ENCODE peak calls at places on chromosomes 13 and 19, in seven cellular contexts. One of them, this sample, is unnamed.

GRCh38 chr13:27617801-27618411 is 2.4 kb downstream of the LNX2 start:
- DNase-seq in tibial nerve: no peak
- DNase-seq in cardiac fibroblast: no peak
- DNase-seq in naive thymus-derived CD4-positive, alpha-beta T cell: no peak
- DNase-seq in IMR-90: no peak
- DNase-seq in bronchial epithelial cell: peak
- DNase-seq in MG63: no peak
- DNase-seq in this sample: no peak

GRCh38 chr19:23420824-23421223 is 25.6 kb upstream of the ZNF91 start:
- DNase-seq in cardiac fibroblast: no peak
- DNase-seq in MG63: no peak
- DNase-seq in bronchial epithelial cell: no peak
- DNase-seq in tibial nerve: no peak
- DNase-seq in naive thymus-derived CD4-positive, alpha-beta T cell: no peak
- DNase-seq in IMR-90: no peak
- DNase-seq in this sample: no peak

GRCh38 chr19:4052993-4053422 is 13.7 kb downstream of the ZBTB7A start:
- DNase-seq in tibial nerve: no peak
- DNase-seq in bronchial epithelial cell: no peak
- DNase-seq in MG63: no peak
- DNase-seq in naive thymus-derived CD4-positive, alpha-beta T cell: no peak
- DNase-seq in IMR-90: no peak
- DNase-seq in cardiac fibroblast: peak
- DNase-seq in this sample: peak

GRCh38 chr19:32748497-32748896 is 28.9 kb downstream of the TDRD12 start:
- DNase-seq in cardiac fibroblast: no peak
- DNase-seq in bronchial epithelial cell: no peak
- DNase-seq in naive thymus-derived CD4-positive, alpha-beta T cell: peak
- DNase-seq in tibial nerve: no peak
- DNase-seq in IMR-90: no peak
- DNase-seq in MG63: no peak
- DNase-seq in this sample: no peak

GRCh38 chr19:51901860-51902259 is 3.0 kb downstream of the ZNF649 start:
- DNase-seq in MG63: no peak
- DNase-seq in bronchial epithelial cell: no peak
- DNase-seq in IMR-90: no peak
- DNase-seq in cardiac fibroblast: no peak
- DNase-seq in tibial nerve: no peak
- DNase-seq in naive thymus-derived CD4-positive, alpha-beta T cell: no peak
- DNase-seq in this sample: no peak

GRCh38 chr19:41799444-41800000 is 3.1 kb downstream of the CEACAM3 start:
- DNase-seq in MG63: no peak
- DNase-seq in naive thymus-derived CD4-positive, alpha-beta T cell: no peak
- DNase-seq in IMR-90: no peak
- DNase-seq in tibial nerve: no peak
- DNase-seq in cardiac fibroblast: no peak
- DNase-seq in bronchial epithelial cell: peak
- DNase-seq in this sample: no peak

GRCh38 chr13:40168425-40169155 is 497.9 kb downstream of the FOXO1 start:
- DNase-seq in tibial nerve: no peak
- DNase-seq in cardiac fibroblast: no peak
- DNase-seq in MG63: no peak
- DNase-seq in bronchial epithelial cell: no peak
- DNase-seq in IMR-90: no peak
- DNase-seq in naive thymus-derived CD4-positive, alpha-beta T cell: no peak
- DNase-seq in this sample: no peak

GRCh38 chr13:25227690-25228089 is 55.6 kb upstream of the AMER2 start:
- DNase-seq in naive thymus-derived CD4-positive, alpha-beta T cell: no peak
- DNase-seq in bronchial epithelial cell: no peak
- DNase-seq in cardiac fibroblast: no peak
- DNase-seq in tibial nerve: no peak
- DNase-seq in IMR-90: no peak
- DNase-seq in MG63: no peak
- DNase-seq in this sample: no peak

GRCh38 chr19:30338878-30339623 is 33.1 kb upstream of the ZNF536 start:
- DNase-seq in cardiac fibroblast: no peak
- DNase-seq in MG63: no peak
- DNase-seq in tibial nerve: no peak
- DNase-seq in naive thymus-derived CD4-positive, alpha-beta T cell: no peak
- DNase-seq in bronchial epithelial cell: no peak
- DNase-seq in IMR-90: no peak
- DNase-seq in this sample: no peak

GRCh38 chr13:102948006-102948405 is 102.2 kb downstream of the ERCC5 start:
- DNase-seq in cardiac fibroblast: peak
- DNase-seq in tibial nerve: peak
- DNase-seq in IMR-90: no peak
- DNase-seq in bronchial epithelial cell: no peak
- DNase-seq in MG63: no peak
- DNase-seq in naive thymus-derived CD4-positive, alpha-beta T cell: no peak
- DNase-seq in this sample: peak

GRCh38 chr19:33285441-33285927 is 16.9 kb downstream of the CEBPA start:
- DNase-seq in bronchial epithelial cell: no peak
- DNase-seq in MG63: no peak
- DNase-seq in tibial nerve: no peak
- DNase-seq in cardiac fibroblast: no peak
- DNase-seq in naive thymus-derived CD4-positive, alpha-beta T cell: no peak
- DNase-seq in IMR-90: no peak
- DNase-seq in this sample: no peak

GRCh38 chr19:19482785-19483625 is 32.3 kb downstream of the TSSK6 start:
- DNase-seq in naive thymus-derived CD4-positive, alpha-beta T cell: no peak
- DNase-seq in cardiac fibroblast: no peak
- DNase-seq in IMR-90: peak
- DNase-seq in MG63: no peak
- DNase-seq in bronchial epithelial cell: no peak
- DNase-seq in tibial nerve: no peak
- DNase-seq in this sample: no peak

GRCh38 chr19:36009633-36010379 is 1.2 kb upstream of the SYNE4 start:
- DNase-seq in IMR-90: no peak
- DNase-seq in tibial nerve: no peak
- DNase-seq in cardiac fibroblast: no peak
- DNase-seq in MG63: no peak
- DNase-seq in naive thymus-derived CD4-positive, alpha-beta T cell: no peak
- DNase-seq in bronchial epithelial cell: no peak
- DNase-seq in this sample: no peak
- H3K4me3 ChIP-seq in IMR-90: peak
- H3K4me3 ChIP-seq in tibial nerve: peak
- H3K4me3 ChIP-seq in cardiac fibroblast: peak
- H3K4me3 ChIP-seq in MG63: peak
- H3K4me3 ChIP-seq in naive thymus-derived CD4-positive, alpha-beta T cell: peak
- H3K4me3 ChIP-seq in bronchial epithelial cell: peak
- H3K4me3 ChIP-seq in this sample: peak

DNA sequence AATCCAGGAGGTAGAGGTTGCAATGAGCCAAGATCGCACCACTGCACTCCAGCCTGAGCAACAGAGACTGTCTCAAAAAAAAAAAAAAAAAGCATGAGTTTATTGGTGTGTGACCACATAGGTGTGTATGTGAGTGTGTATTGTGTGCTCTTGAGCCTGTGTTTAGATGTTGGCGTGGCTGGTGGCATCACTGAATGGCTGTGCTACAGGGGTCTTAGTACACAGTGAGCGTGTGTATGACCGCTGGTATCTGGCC is 2.5 kb downstream of the SLC1A5 start:
- DNase-seq in tibial nerve: no peak
- DNase-seq in cardiac fibroblast: no peak
- DNase-seq in MG63: no peak
- DNase-seq in naive thymus-derived CD4-positive, alpha-beta T cell: no peak
- DNase-seq in bronchial epithelial cell: no peak
- DNase-seq in IMR-90: no peak
- DNase-seq in this sample: no peak
- H3K4me3 ChIP-seq in tibial nerve: peak
- H3K4me3 ChIP-seq in cardiac fibroblast: peak
- H3K4me3 ChIP-seq in MG63: peak
- H3K4me3 ChIP-seq in naive thymus-derived CD4-positive, alpha-beta T cell: peak
- H3K4me3 ChIP-seq in bronchial epithelial cell: peak
- H3K4me3 ChIP-seq in IMR-90: peak
- H3K4me3 ChIP-seq in this sample: peak

GRCh38 chr19:1908364-1908678 is 3.1 kb downstream of the ADAT3 start:
- DNase-seq in naive thymus-derived CD4-positive, alpha-beta T cell: no peak
- DNase-seq in bronchial epithelial cell: no peak
- DNase-seq in tibial nerve: no peak
- DNase-seq in cardiac fibroblast: no peak
- DNase-seq in MG63: no peak
- DNase-seq in IMR-90: no peak
- DNase-seq in this sample: no peak
- H3K4me3 ChIP-seq in naive thymus-derived CD4-positive, alpha-beta T cell: no peak
- H3K4me3 ChIP-seq in bronchial epithelial cell: peak
- H3K4me3 ChIP-seq in tibial nerve: no peak
- H3K4me3 ChIP-seq in cardiac fibroblast: no peak
- H3K4me3 ChIP-seq in MG63: no peak
- H3K4me3 ChIP-seq in IMR-90: no peak
- H3K4me3 ChIP-seq in this sample: no peak

GRCh38 chr19:39582442-39582841 is 19.9 kb upstream of the LGALS13 start:
- DNase-seq in MG63: no peak
- DNase-seq in bronchial epithelial cell: no peak
- DNase-seq in cardiac fibroblast: no peak
- DNase-seq in tibial nerve: no peak
- DNase-seq in IMR-90: no peak
- DNase-seq in naive thymus-derived CD4-positive, alpha-beta T cell: no peak
- DNase-seq in this sample: no peak

GRCh38 chr19:39588066-39588465 is 14.3 kb upstream of the LGALS13 start:
- DNase-seq in bronchial epithelial cell: peak
- DNase-seq in IMR-90: no peak
- DNase-seq in naive thymus-derived CD4-positive, alpha-beta T cell: no peak
- DNase-seq in tibial nerve: no peak
- DNase-seq in cardiac fibroblast: no peak
- DNase-seq in MG63: no peak
- DNase-seq in this sample: no peak

GRCh38 chr19:39587496-39587895 is 14.8 kb upstream of the LGALS13 start:
- DNase-seq in MG63: no peak
- DNase-seq in naive thymus-derived CD4-positive, alpha-beta T cell: no peak
- DNase-seq in tibial nerve: no peak
- DNase-seq in IMR-90: no peak
- DNase-seq in cardiac fibroblast: no peak
- DNase-seq in bronchial epithelial cell: peak
- DNase-seq in this sample: no peak

DNA sequence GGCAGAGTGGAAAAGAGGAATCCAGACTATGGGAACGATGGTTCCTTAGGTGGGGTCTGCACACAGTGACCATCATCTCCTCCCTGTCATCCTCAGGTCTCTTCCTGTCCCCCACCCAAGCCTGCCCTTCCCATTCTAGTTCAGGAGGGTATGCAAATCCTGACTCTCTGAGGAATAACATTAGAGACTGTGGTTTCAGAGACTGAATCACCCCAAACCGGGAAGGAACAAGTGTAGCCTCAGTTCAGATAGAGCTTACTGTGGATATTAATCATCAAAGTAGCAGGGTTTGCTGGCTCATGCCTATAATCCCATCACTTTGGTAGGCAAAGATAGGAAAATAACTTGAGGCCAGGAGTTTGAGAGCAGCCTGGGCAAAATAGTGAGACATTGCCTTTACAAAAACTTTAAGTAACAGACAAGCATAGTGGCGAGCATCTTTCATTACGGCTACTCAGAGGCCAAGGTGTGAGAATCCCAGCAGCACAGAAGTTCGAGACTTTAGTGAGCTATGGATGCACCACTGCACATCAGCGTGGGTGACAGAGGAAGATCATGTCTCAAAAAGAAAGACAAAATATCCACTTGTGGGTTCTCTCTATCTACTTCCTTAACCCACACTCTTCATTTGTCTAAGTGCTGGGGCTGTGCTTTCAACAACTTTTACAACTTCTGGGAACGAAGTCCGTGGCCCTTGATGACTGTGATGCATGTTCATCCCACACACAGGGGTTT is 19.3 kb upstream of the LGALS13 start:
- DNase-seq in tibial nerve: no peak
- DNase-seq in IMR-90: no peak
- DNase-seq in bronchial epithelial cell: peak
- DNase-seq in cardiac fibroblast: no peak
- DNase-seq in naive thymus-derived CD4-positive, alpha-beta T cell: no peak
- DNase-seq in MG63: no peak
- DNase-seq in this sample: no peak
- H3K4me3 ChIP-seq in tibial nerve: no peak
- H3K4me3 ChIP-seq in IMR-90: no peak
- H3K4me3 ChIP-seq in bronchial epithelial cell: no peak
- H3K4me3 ChIP-seq in cardiac fibroblast: no peak
- H3K4me3 ChIP-seq in naive thymus-derived CD4-positive, alpha-beta T cell: no peak
- H3K4me3 ChIP-seq in MG63: no peak
- H3K4me3 ChIP-seq in this sample: no peak

GRCh38 chr19:45772912-45773311 is 3.9 kb upstream of the SIX5 start:
- DNase-seq in cardiac fibroblast: no peak
- DNase-seq in MG63: no peak
- DNase-seq in bronchial epithelial cell: no peak
- DNase-seq in IMR-90: no peak
- DNase-seq in tibial nerve: no peak
- DNase-seq in naive thymus-derived CD4-positive, alpha-beta T cell: no peak
- DNase-seq in this sample: no peak

GRCh38 chr19:45769821-45770191 is 754 bp upstream of the SIX5 start:
- DNase-seq in IMR-90: peak
- DNase-seq in naive thymus-derived CD4-positive, alpha-beta T cell: peak
- DNase-seq in bronchial epithelial cell: peak
- DNase-seq in tibial nerve: peak
- DNase-seq in cardiac fibroblast: peak
- DNase-seq in MG63: peak
- DNase-seq in this sample: peak

GRCh38 chr19:45770192-45771101 is 1.4 kb upstream of the SIX5 start:
- DNase-seq in IMR-90: peak
- DNase-seq in bronchial epithelial cell: peak
- DNase-seq in MG63: peak
- DNase-seq in tibial nerve: peak
- DNase-seq in cardiac fibroblast: peak
- DNase-seq in naive thymus-derived CD4-positive, alpha-beta T cell: peak
- DNase-seq in this sample: peak

GRCh38 chr19:45772130-45772880 is 3.3 kb upstream of the SIX5 start:
- DNase-seq in cardiac fibroblast: no peak
- DNase-seq in MG63: no peak
- DNase-seq in IMR-90: no peak
- DNase-seq in naive thymus-derived CD4-positive, alpha-beta T cell: no peak
- DNase-seq in tibial nerve: no peak
- DNase-seq in bronchial epithelial cell: no peak
- DNase-seq in this sample: no peak

GRCh38 chr19:45771331-45771933 is 2.4 kb upstream of the SIX5 start:
- DNase-seq in tibial nerve: no peak
- DNase-seq in naive thymus-derived CD4-positive, alpha-beta T cell: no peak
- DNase-seq in IMR-90: no peak
- DNase-seq in bronchial epithelial cell: no peak
- DNase-seq in MG63: no peak
- DNase-seq in cardiac fibroblast: no peak
- DNase-seq in this sample: no peak
- H3K4me3 ChIP-seq in tibial nerve: no peak
- H3K4me3 ChIP-seq in naive thymus-derived CD4-positive, alpha-beta T cell: no peak
- H3K4me3 ChIP-seq in IMR-90: no peak
- H3K4me3 ChIP-seq in bronchial epithelial cell: peak
- H3K4me3 ChIP-seq in MG63: no peak
- H3K4me3 ChIP-seq in cardiac fibroblast: no peak
- H3K4me3 ChIP-seq in this sample: no peak

GRCh38 chr13:80841346-80841882 is 500.5 kb upstream of the SPRY2 start:
- DNase-seq in MG63: no peak
- DNase-seq in naive thymus-derived CD4-positive, alpha-beta T cell: no peak
- DNase-seq in cardiac fibroblast: no peak
- DNase-seq in bronchial epithelial cell: no peak
- DNase-seq in IMR-90: no peak
- DNase-seq in tibial nerve: no peak
- DNase-seq in this sample: no peak
- H3K4me3 ChIP-seq in MG63: no peak
- H3K4me3 ChIP-seq in naive thymus-derived CD4-positive, alpha-beta T cell: no peak
- H3K4me3 ChIP-seq in cardiac fibroblast: no peak
- H3K4me3 ChIP-seq in bronchial epithelial cell: no peak
- H3K4me3 ChIP-seq in IMR-90: no peak
- H3K4me3 ChIP-seq in tibial nerve: no peak
- H3K4me3 ChIP-seq in this sample: no peak